ENCODE peak calls at places on chromosomes 11 and 22, in seven cellular contexts. F is NB4, O is cardiac fibroblast, N is retinal pigment epithelial cell, W is fibroblast of lung, P is thoracic aorta, D is fibroblast of the aortic adventitia. Z is an unnamed sample.
A peak's percentile ranks its signal among the peaks of the same experiment; 100 is the strongest.

GRCh38 chr22:35612903-35613302 is 4.2 kb downstream of the MB start:
- DNase-seq in F (no peak), O (no peak), N (no peak), W (no peak), P (no peak), D (no peak), Z (no peak)

GRCh38 chr22:27740192-27740748 is 61.3 kb downstream of the MN1 start:
- DNase-seq in F (no peak), O (no peak), N (no peak), W (no peak), P (no peak), D (no peak), Z (no peak)

GRCh38 chr11:107929611-107930200 is 1.5 kb downstream of the RAB39A start:
- DNase-seq in F (peak; percentile 7), O (no peak), N (no peak), W (no peak), P (no peak), D (no peak), Z (peak; percentile 2)

GRCh38 chr11:6755303-6755952 is 16.3 kb downstream of the OR2AG2 start:
- DNase-seq in F (peak; percentile 32), O (peak; percentile 55), N (no peak), W (peak; percentile 44), P (no peak), D (peak; percentile 63), Z (peak; percentile 43)

GRCh38 chr11:112156153-112156552 is 7.7 kb downstream of the IL18 start:
- DNase-seq in F (no peak), O (peak; percentile 12), N (no peak), W (no peak), P (no peak), D (peak; percentile 21), Z (no peak)

GRCh38 chr11:27331984-27332383 is 31.0 kb downstream of the CCDC34 start:
- DNase-seq in F (no peak), O (peak; percentile 55), N (no peak), W (no peak), P (no peak), D (peak; percentile 28), Z (no peak)

GRCh38 chr11:2795491-2795991 is 90.0 kb downstream of the CDKN1C start:
- DNase-seq in F (no peak), O (no peak), N (no peak), W (no peak), P (no peak), D (no peak), Z (no peak)

GRCh38 chr11:55942785-55943392 is 6.7 kb upstream of the OR5I1 start:
- DNase-seq in F (peak; percentile 58), O (peak; percentile 33), N (no peak), W (peak; percentile 4), P (no peak), D (peak; percentile 21), Z (peak; percentile 43)

GRCh38 chr11:116217006-116217405 is 555.8 kb downstream of the BUD13 start:
- DNase-seq in F (peak; percentile 52), O (peak; percentile 66), N (no peak), W (peak; percentile 31), P (no peak), D (peak; percentile 32), Z (peak; percentile 39)

GRCh38 chr22:38959574-38959973 is 2.2 kb downstream of the APOBEC3A start:
- DNase-seq in F (no peak), O (no peak), N (no peak), W (no peak), P (no peak), D (no peak), Z (no peak)

GRCh38 chr11:11968511-11969280 is 39.7 kb downstream of the DKK3 start:
- DNase-seq in F (no peak), O (no peak), N (no peak), W (peak; percentile 27), P (no peak), D (peak; percentile 81), Z (peak; percentile 92)

GRCh38 chr11:122746050-122746478 is 90.5 kb downstream of the UBASH3B start:
- DNase-seq in F (peak; percentile 97), O (no peak), N (no peak), W (no peak), P (no peak), D (no peak), Z (no peak)

DNA sequence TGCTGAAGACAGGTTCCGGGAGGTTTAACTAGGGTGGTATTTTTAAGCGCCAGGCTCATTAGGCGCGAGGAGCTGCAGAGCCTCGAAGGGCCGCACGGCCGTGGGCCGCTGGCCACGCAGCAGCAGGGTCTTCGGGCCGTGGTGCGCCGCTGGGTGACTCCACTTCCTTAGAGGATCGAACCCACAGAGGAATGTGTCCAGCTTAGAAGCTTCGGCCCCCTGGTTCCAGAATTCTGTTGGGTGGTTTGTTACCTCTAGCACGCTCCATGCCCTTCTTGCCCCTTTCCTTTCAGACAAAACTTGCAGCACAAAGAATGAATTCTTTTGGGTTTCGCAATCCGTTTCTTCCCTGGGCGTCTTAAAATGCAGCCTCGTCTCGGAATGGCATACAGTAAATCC is 773 bp upstream of the PATL1 start:
- DNase-seq in F (no peak), O (peak; percentile 77), N (peak; percentile 61), W (peak; percentile 72), P (no peak), D (peak; percentile 79), Z (peak; percentile 59)
- TF ChIP-seq CTCF in F (no peak), O (peak; percentile 4), N (no peak), W (no peak), P (peak; percentile 13), D (peak; percentile 15), Z (no peak)

GRCh38 chr22:42959472-42960145 is 55.3 kb downstream of the PACSIN2 start:
- DNase-seq in F (peak; percentile 79), O (peak; percentile 93), N (peak; percentile 96), W (peak; percentile 77), P (no peak), D (peak; percentile 91), Z (peak; percentile 74)

GRCh38 chr22:42957958-42958357 is 57.0 kb downstream of the PACSIN2 start:
- DNase-seq in F (no peak), O (no peak), N (no peak), W (no peak), P (no peak), D (no peak), Z (no peak)

GRCh38 chr22:42958937-42959336 is 56.0 kb downstream of the PACSIN2 start:
- DNase-seq in F (no peak), O (no peak), N (no peak), W (no peak), P (no peak), D (no peak), Z (no peak)

GRCh38 chr22:42961815-42962214 is 53.1 kb downstream of the PACSIN2 start:
- DNase-seq in F (peak; percentile 39), O (no peak), N (no peak), W (no peak), P (no peak), D (no peak), Z (no peak)

DNA sequence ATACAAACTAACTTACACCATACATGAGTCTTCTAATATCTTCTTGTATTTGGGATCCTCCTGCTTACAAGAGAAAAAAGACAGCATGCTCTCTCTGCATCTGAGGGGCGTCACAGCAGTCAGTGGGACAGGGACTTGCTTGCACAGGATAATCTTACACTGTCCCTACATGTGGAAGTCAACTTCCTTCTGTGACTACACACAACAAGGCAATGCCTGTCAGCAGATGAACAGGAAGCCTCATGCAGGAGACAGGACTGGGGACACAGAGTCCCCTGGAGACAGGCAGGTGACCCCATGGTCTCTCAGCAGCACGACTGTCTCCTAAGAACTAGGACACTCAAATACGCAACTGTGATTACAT is 54.8 kb downstream of the PACSIN2 start:
- DNase-seq in F (peak; percentile 62), O (no peak), N (no peak), W (no peak), P (no peak), D (no peak), Z (no peak)
- H3K4me3 ChIP-seq in F (peak overlapping the region; percentile 16), O (no peak overlapping the region), N (no peak overlapping the region), W (no peak overlapping the region), P (peak overlapping the region; percentile 58), D (no peak overlapping the region), Z (no peak overlapping the region)

DNA sequence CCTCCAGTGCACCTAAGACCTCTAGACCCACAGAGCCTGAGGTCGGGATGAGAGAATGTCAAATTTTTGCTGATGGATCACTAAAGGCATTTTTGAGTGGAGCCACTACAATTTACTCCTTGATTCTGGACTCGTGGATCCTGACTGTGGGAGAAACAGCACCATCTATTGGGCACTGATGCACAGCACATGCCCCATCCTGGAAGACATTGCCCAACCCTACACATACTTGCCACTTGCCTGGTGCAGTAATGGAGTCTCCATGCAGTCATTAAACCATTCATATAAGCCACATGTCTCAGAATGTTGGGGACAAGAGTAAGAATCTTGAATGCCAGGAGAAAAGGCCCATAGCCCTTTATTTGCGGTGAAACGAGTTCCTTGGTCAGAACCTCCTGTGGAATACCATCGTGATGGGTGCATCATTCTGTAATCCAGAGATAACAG is 103.9 kb downstream of the GGTLC2 start:
- DNase-seq in F (peak; percentile 55), O (peak; percentile 68), N (no peak), W (peak; percentile 65), P (no peak), D (peak; percentile 68), Z (peak; percentile 67)
- TF ChIP-seq CTCF in F (peak; percentile 68), O (peak; percentile 81), N (peak; percentile 90), W (peak; percentile 75), P (peak; percentile 42), D (peak; percentile 85), Z (peak; percentile 83)

DNA sequence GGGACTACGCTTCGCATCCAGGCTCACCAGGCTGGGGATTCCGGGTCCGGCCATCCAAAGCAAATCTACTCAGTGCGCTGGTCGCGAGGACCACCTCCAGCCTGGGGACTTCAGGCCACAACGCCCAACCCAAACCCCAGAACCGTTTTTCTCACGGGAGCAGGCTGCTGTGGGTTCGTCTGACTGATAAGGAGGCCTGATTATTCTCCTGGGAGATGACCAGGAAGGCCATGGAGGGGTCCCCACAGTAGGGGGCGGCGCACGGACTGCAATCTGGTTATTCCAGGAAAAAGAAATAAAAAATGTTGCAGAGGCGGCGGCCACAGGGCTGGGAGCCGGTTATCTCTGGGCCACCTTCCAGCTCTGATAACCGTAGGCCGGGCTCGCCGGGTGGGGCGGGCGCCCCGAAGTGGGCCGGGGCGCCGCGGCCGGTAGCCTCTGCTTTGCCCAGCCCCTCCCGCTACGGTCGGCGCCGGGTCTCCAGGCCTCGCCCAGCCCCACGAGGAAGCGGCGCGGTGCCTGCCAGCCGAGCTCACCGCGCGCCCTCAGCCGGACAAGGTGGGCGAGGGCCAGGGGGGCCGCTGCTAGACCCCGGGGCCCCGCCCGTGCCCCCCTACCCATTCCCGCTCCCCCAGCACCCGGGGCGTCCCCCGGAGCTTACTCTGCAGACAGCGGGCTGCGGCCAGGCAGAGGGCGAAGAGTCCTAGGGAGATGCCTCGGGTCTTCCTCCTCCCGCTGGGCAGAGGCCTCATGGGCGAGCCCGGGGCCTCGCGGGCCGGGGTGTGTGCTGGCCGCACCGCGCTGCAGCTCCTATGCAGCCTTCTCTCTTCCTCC is 450 bp downstream of the VSTM5 start:
- DNase-seq in F (peak; percentile 21), O (peak; percentile 29), N (no peak), W (peak; percentile 28), P (no peak), D (peak; percentile 15), Z (peak; percentile 33)
- H3K4me3 ChIP-seq in F (no peak overlapping the region), O (peak overlapping the region; percentile 39), N (peak overlapping the region; percentile 34), W (peak overlapping the region; percentile 49), P (peak overlapping the region; percentile 78), D (peak overlapping the region; percentile 50), Z (peak overlapping the region; percentile 40)

GRCh38 chr11:18203723-18204122 is 31.1 kb downstream of the MRGPRX4 start:
- DNase-seq in F (peak; percentile 18), O (peak; percentile 26), N (no peak), W (peak; percentile 22), P (no peak), D (peak; percentile 9), Z (peak; percentile 21)
- TF ChIP-seq CTCF in F (peak; percentile 44), O (peak; percentile 64), N (peak; percentile 77), W (peak; percentile 40), P (no peak), D (peak; percentile 46), Z (peak; percentile 57)

Z was measured in fibroblast of mammary gland.